ENCODE peak calls at places on chromosomes 12 and 14, in seven cellular contexts. One of them, this sample, is unnamed.

GRCh38 chr12:113005759-113006158 is 27.4 kb downstream of the OAS2 start:
- DNase-seq in fibroblast of lung: no peak
- DNase-seq in RWPE2: no peak
- DNase-seq in A549: peak; percentile 20
- DNase-seq in adrenal gland: no peak
- DNase-seq in colonic mucosa: no peak
- DNase-seq in prostate gland: no peak
- DNase-seq in this sample: no peak

GRCh38 chr14:91425720-91426032 is 8.1 kb upstream of the CCDC88C start:
- DNase-seq in fibroblast of lung: no peak
- DNase-seq in RWPE2: no peak
- DNase-seq in A549: no peak
- DNase-seq in adrenal gland: no peak
- DNase-seq in colonic mucosa: no peak
- DNase-seq in prostate gland: no peak
- DNase-seq in this sample: no peak

GRCh38 chr14:52801014-52801708 is 9.8 kb upstream of the GNPNAT1 start:
- DNase-seq in fibroblast of lung: peak; percentile 85
- DNase-seq in RWPE2: no peak
- DNase-seq in A549: peak; percentile 43
- DNase-seq in adrenal gland: no peak
- DNase-seq in colonic mucosa: no peak
- DNase-seq in prostate gland: no peak
- DNase-seq in this sample: no peak

GRCh38 chr12:8077207-8077606 is 4.9 kb upstream of the NECAP1 start:
- DNase-seq in fibroblast of lung: peak; percentile 39
- DNase-seq in RWPE2: no peak
- DNase-seq in A549: no peak
- DNase-seq in adrenal gland: no peak
- DNase-seq in colonic mucosa: no peak
- DNase-seq in prostate gland: no peak
- DNase-seq in this sample: no peak

GRCh38 chr12:45369065-45369464 is 153.2 kb downstream of the ANO6 start:
- DNase-seq in fibroblast of lung: peak; percentile 85
- DNase-seq in RWPE2: no peak
- DNase-seq in A549: peak; percentile 40
- DNase-seq in adrenal gland: no peak
- DNase-seq in colonic mucosa: no peak
- DNase-seq in prostate gland: no peak
- DNase-seq in this sample: no peak

GRCh38 chr12:98532687-98533304 is 17.4 kb downstream of the TMPO start:
- DNase-seq in fibroblast of lung: peak; percentile 64
- DNase-seq in RWPE2: no peak
- DNase-seq in A549: peak; percentile 79
- DNase-seq in adrenal gland: no peak
- DNase-seq in colonic mucosa: no peak
- DNase-seq in prostate gland: no peak
- DNase-seq in this sample: peak; percentile 30

GRCh38 chr14:82710257-82710841 is 1176.7 kb upstream of the SEL1L start:
- DNase-seq in fibroblast of lung: peak; percentile 75
- DNase-seq in RWPE2: no peak
- DNase-seq in A549: peak; percentile 58
- DNase-seq in adrenal gland: peak; percentile 61
- DNase-seq in colonic mucosa: peak; percentile 54
- DNase-seq in prostate gland: peak; percentile 65
- DNase-seq in this sample: peak; percentile 68

GRCh38 chr12:49331360-49332222 is 5.4 kb downstream of the C1QL4 start:
- DNase-seq in fibroblast of lung: peak; percentile 83
- DNase-seq in RWPE2: peak; percentile 53
- DNase-seq in A549: peak; percentile 83
- DNase-seq in adrenal gland: peak; percentile 87
- DNase-seq in colonic mucosa: peak; percentile 70
- DNase-seq in prostate gland: peak; percentile 87
- DNase-seq in this sample: peak; percentile 80

GRCh38 chr12:87967871-87968270 is 61.3 kb downstream of the C12orf50 start:
- DNase-seq in fibroblast of lung: peak; percentile 21
- DNase-seq in RWPE2: no peak
- DNase-seq in A549: no peak
- DNase-seq in adrenal gland: no peak
- DNase-seq in colonic mucosa: no peak
- DNase-seq in prostate gland: no peak
- DNase-seq in this sample: no peak

GRCh38 chr14:74592476-74593191 is 19.4 kb downstream of the LTBP2 start:
- DNase-seq in fibroblast of lung: no peak
- DNase-seq in RWPE2: no peak
- DNase-seq in A549: no peak
- DNase-seq in adrenal gland: no peak
- DNase-seq in colonic mucosa: no peak
- DNase-seq in prostate gland: no peak
- DNase-seq in this sample: no peak

GRCh38 chr14:74591899-74592298 is 20.1 kb downstream of the LTBP2 start:
- DNase-seq in fibroblast of lung: peak; percentile 58
- DNase-seq in RWPE2: no peak
- DNase-seq in A549: no peak
- DNase-seq in adrenal gland: no peak
- DNase-seq in colonic mucosa: no peak
- DNase-seq in prostate gland: no peak
- DNase-seq in this sample: no peak

GRCh38 chr14:74594021-74594420 is 18.0 kb downstream of the LTBP2 start:
- DNase-seq in fibroblast of lung: no peak
- DNase-seq in RWPE2: no peak
- DNase-seq in A549: no peak
- DNase-seq in adrenal gland: no peak
- DNase-seq in colonic mucosa: no peak
- DNase-seq in prostate gland: no peak
- DNase-seq in this sample: no peak

GRCh38 chr14:74595006-74595735 is 16.9 kb downstream of the LTBP2 start:
- DNase-seq in fibroblast of lung: peak; percentile 85
- DNase-seq in RWPE2: no peak
- DNase-seq in A549: no peak
- DNase-seq in adrenal gland: no peak
- DNase-seq in colonic mucosa: peak; percentile 60
- DNase-seq in prostate gland: no peak
- DNase-seq in this sample: peak; percentile 37

DNA sequence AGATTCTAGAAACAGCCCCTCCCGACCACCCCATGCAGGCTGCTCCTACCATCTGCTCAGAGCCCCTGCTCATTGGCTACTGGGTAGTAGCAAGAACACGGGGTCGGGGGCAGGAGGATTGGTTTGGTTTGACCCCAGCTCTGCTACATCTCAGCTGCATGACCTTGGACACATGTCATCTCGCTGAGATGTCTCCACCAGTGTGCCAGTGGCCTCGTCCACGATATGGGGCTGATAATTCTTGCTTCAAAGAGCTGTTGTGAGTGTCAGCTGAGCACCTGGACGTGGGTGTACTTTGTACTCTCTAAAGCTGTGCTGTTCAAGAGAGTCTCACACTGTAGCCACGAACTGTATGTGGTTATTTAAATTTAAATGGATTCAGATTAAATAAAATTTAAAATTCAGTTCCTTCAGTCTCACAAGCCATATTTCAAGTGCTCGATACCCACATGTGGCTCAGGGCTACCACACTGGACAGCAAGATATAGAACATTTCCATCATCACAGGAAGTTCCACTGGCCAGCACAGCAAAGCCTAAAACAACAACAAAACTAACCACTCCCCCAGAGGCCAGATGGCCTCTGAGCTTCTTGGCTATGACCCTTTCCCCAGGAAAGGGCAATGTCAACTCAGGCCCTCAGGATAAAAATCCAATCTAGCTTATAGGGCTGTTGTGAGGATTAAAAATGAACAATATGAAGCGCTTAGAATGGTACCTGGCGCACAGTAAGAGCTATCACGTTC is 18.6 kb downstream of the LTBP2 start:
- DNase-seq in fibroblast of lung: peak; percentile 51
- DNase-seq in RWPE2: no peak
- DNase-seq in A549: no peak
- DNase-seq in adrenal gland: no peak
- DNase-seq in colonic mucosa: no peak
- DNase-seq in prostate gland: no peak
- DNase-seq in this sample: no peak
- H3K27ac ChIP-seq in fibroblast of lung: peak overlapping the region; percentile 88
- H3K27ac ChIP-seq in RWPE2: peak overlapping the region; percentile 100
- H3K27ac ChIP-seq in A549: no peak overlapping the region
- H3K27ac ChIP-seq in adrenal gland: peak overlapping the region; percentile 18
- H3K27ac ChIP-seq in colonic mucosa: peak overlapping the region; percentile 50
- H3K27ac ChIP-seq in prostate gland: no peak overlapping the region
- H3K27ac ChIP-seq in this sample: no peak overlapping the region

GRCh38 chr14:68514611-68515194 is 278.2 kb downstream of the ZFP36L1 start:
- DNase-seq in fibroblast of lung: no peak
- DNase-seq in RWPE2: no peak
- DNase-seq in A549: no peak
- DNase-seq in adrenal gland: no peak
- DNase-seq in colonic mucosa: no peak
- DNase-seq in prostate gland: no peak
- DNase-seq in this sample: no peak

GRCh38 chr14:68511727-68512047 is 281.2 kb downstream of the ZFP36L1 start:
- DNase-seq in fibroblast of lung: no peak
- DNase-seq in RWPE2: no peak
- DNase-seq in A549: no peak
- DNase-seq in adrenal gland: no peak
- DNase-seq in colonic mucosa: no peak
- DNase-seq in prostate gland: no peak
- DNase-seq in this sample: no peak

GRCh38 chr14:68513838-68514610 is 278.8 kb downstream of the ZFP36L1 start:
- DNase-seq in fibroblast of lung: no peak
- DNase-seq in RWPE2: no peak
- DNase-seq in A549: no peak
- DNase-seq in adrenal gland: no peak
- DNase-seq in colonic mucosa: no peak
- DNase-seq in prostate gland: no peak
- DNase-seq in this sample: no peak

GRCh38 chr14:68512088-68512487 is 280.8 kb downstream of the ZFP36L1 start:
- DNase-seq in fibroblast of lung: peak; percentile 64
- DNase-seq in RWPE2: no peak
- DNase-seq in A549: no peak
- DNase-seq in adrenal gland: no peak
- DNase-seq in colonic mucosa: no peak
- DNase-seq in prostate gland: no peak
- DNase-seq in this sample: no peak

GRCh38 chr14:68513137-68513536 is 279.7 kb downstream of the ZFP36L1 start:
- DNase-seq in fibroblast of lung: no peak
- DNase-seq in RWPE2: no peak
- DNase-seq in A549: no peak
- DNase-seq in adrenal gland: no peak
- DNase-seq in colonic mucosa: no peak
- DNase-seq in prostate gland: no peak
- DNase-seq in this sample: no peak
- H3K27ac ChIP-seq in fibroblast of lung: no peak overlapping the region
- H3K27ac ChIP-seq in RWPE2: peak overlapping the region; percentile 82
- H3K27ac ChIP-seq in A549: peak overlapping the region; percentile 32
- H3K27ac ChIP-seq in adrenal gland: no peak overlapping the region
- H3K27ac ChIP-seq in colonic mucosa: no peak overlapping the region
- H3K27ac ChIP-seq in prostate gland: no peak overlapping the region
- H3K27ac ChIP-seq in this sample: no peak overlapping the region

DNA sequence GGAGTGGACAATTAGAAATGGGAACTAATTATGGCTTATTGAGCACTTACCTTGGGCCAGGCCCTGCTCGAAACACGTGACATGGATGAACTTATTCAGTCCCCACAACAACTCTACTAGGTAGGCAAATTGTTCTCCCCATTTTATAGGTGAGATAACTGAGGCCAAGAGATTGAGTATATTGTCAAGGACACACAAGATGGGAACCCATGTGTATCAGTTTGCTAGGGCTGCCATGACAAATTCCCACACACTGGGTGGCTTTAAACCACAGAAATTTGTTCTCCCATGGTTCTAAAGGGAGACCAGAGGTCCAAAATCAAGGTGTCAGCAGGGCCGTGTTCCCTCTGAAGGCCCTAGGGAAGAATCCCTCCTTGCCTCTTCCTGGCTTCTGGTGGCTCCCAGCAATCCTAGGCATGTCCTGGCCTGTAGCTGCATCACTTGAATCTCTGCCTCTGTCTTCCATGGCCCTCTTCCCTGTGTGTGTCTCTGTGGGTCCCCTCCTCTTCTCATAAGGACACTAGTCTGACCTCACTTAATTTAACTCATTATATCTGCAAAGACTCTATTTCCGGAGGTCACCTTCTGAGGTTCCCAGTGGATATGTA is 128.8 kb downstream of the CHST11 start:
- DNase-seq in fibroblast of lung: no peak
- DNase-seq in RWPE2: no peak
- DNase-seq in A549: no peak
- DNase-seq in adrenal gland: no peak
- DNase-seq in colonic mucosa: no peak
- DNase-seq in prostate gland: no peak
- DNase-seq in this sample: no peak
- H3K27ac ChIP-seq in fibroblast of lung: no peak overlapping the region
- H3K27ac ChIP-seq in RWPE2: peak overlapping the region; percentile 99
- H3K27ac ChIP-seq in A549: peak overlapping the region; percentile 52
- H3K27ac ChIP-seq in adrenal gland: no peak overlapping the region
- H3K27ac ChIP-seq in colonic mucosa: no peak overlapping the region
- H3K27ac ChIP-seq in prostate gland: no peak overlapping the region
- H3K27ac ChIP-seq in this sample: no peak overlapping the region

GRCh38 chr12:58750484-58750883 is 169.8 kb downstream of the LRIG3 start:
- DNase-seq in fibroblast of lung: peak; percentile 98
- DNase-seq in RWPE2: no peak
- DNase-seq in A549: peak; percentile 67
- DNase-seq in adrenal gland: no peak
- DNase-seq in colonic mucosa: no peak
- DNase-seq in prostate gland: no peak
- DNase-seq in this sample: no peak
- H3K27ac ChIP-seq in fibroblast of lung: no peak overlapping the region
- H3K27ac ChIP-seq in RWPE2: no peak overlapping the region
- H3K27ac ChIP-seq in A549: no peak overlapping the region
- H3K27ac ChIP-seq in adrenal gland: no peak overlapping the region
- H3K27ac ChIP-seq in colonic mucosa: no peak overlapping the region
- H3K27ac ChIP-seq in prostate gland: no peak overlapping the region
- H3K27ac ChIP-seq in this sample: no peak overlapping the region

GRCh38 chr14:70660967-70661871 is 19.5 kb downstream of the TTC9 start:
- DNase-seq in fibroblast of lung: no peak
- DNase-seq in RWPE2: no peak
- DNase-seq in A549: no peak
- DNase-seq in adrenal gland: no peak
- DNase-seq in colonic mucosa: peak; percentile 32
- DNase-seq in prostate gland: peak; percentile 64
- DNase-seq in this sample: peak; percentile 47

GRCh38 chr14:70662080-70662479 is 20.4 kb downstream of the TTC9 start:
- DNase-seq in fibroblast of lung: no peak
- DNase-seq in RWPE2: no peak
- DNase-seq in A549: no peak
- DNase-seq in adrenal gland: no peak
- DNase-seq in colonic mucosa: no peak
- DNase-seq in prostate gland: no peak
- DNase-seq in this sample: no peak

GRCh38 chr14:70662816-70663215 is 21.1 kb downstream of the TTC9 start:
- DNase-seq in fibroblast of lung: no peak
- DNase-seq in RWPE2: no peak
- DNase-seq in A549: no peak
- DNase-seq in adrenal gland: no peak
- DNase-seq in colonic mucosa: no peak
- DNase-seq in prostate gland: no peak
- DNase-seq in this sample: no peak

GRCh38 chr14:70655110-70655826 is 13.6 kb downstream of the TTC9 start:
- DNase-seq in fibroblast of lung: no peak
- DNase-seq in RWPE2: no peak
- DNase-seq in A549: no peak
- DNase-seq in adrenal gland: no peak
- DNase-seq in colonic mucosa: no peak
- DNase-seq in prostate gland: no peak
- DNase-seq in this sample: no peak

GRCh38 chr14:70658899-70659298 is 17.2 kb downstream of the TTC9 start:
- DNase-seq in fibroblast of lung: no peak
- DNase-seq in RWPE2: no peak
- DNase-seq in A549: no peak
- DNase-seq in adrenal gland: no peak
- DNase-seq in colonic mucosa: no peak
- DNase-seq in prostate gland: no peak
- DNase-seq in this sample: no peak
- H3K27ac ChIP-seq in fibroblast of lung: no peak overlapping the region
- H3K27ac ChIP-seq in RWPE2: no peak overlapping the region
- H3K27ac ChIP-seq in A549: no peak overlapping the region
- H3K27ac ChIP-seq in adrenal gland: no peak overlapping the region
- H3K27ac ChIP-seq in colonic mucosa: no peak overlapping the region
- H3K27ac ChIP-seq in prostate gland: no peak overlapping the region
- H3K27ac ChIP-seq in this sample: no peak overlapping the region

This sample was measured in body of pancreas.